ENCODE peak calls at places on chromosomes 3 and 15, in seven cellular contexts. D is WTC11, Y is sciatic nerve, N is fibroblast of the aortic adventitia, M is transverse colon, G is Calu3, T is EL. U is an unnamed sample.
A peak's percentile ranks its signal among the peaks of the same experiment; 100 is the strongest.

GRCh38 chr3:158837232-158837631 is 35.4 kb downstream of the MFSD1 start:
- DNase-seq in D (no peak), N (no peak), G (no peak), Y (no peak), M (no peak), T (no peak), U (no peak)

GRCh38 chr3:5138214-5138981 is 16.3 kb downstream of the ARL8B start:
- DNase-seq in M (no peak), T (peak; percentile 66), Y (no peak), D (no peak), G (no peak), N (peak; percentile 31), U (no peak)

GRCh38 chr3:195697582-195698324 is 23.0 kb upstream of the MUC20 start:
- DNase-seq in N (peak; percentile 91), Y (no peak), D (no peak), M (no peak), T (peak; percentile 97), G (no peak), U (no peak)

GRCh38 chr3:115040673-115041286 is 106.3 kb downstream of the ZBTB20 start:
- DNase-seq in D (peak; percentile 16), T (peak; percentile 51), Y (no peak), G (peak; percentile 42), N (peak; percentile 71), M (peak; percentile 20), U (peak; percentile 32)

GRCh38 chr15:48522911-48523310 is 122.6 kb downstream of the FBN1 start:
- DNase-seq in D (no peak), T (no peak), G (no peak), M (no peak), N (no peak), Y (no peak), U (no peak)

GRCh38 chr3:126118591-126118990 is 34.7 kb upstream of the SLC41A3 start:
- DNase-seq in Y (peak; percentile 40), G (peak; percentile 2), D (no peak), N (no peak), M (peak; percentile 3), T (no peak), U (no peak)

GRCh38 chr3:188283347-188283746 is 129.4 kb downstream of the LPP start:
- DNase-seq in G (no peak), N (peak; percentile 77), T (no peak), Y (no peak), D (no peak), M (no peak), U (no peak)

GRCh38 chr15:73677146-73677607 is 7.0 kb upstream of the CD276 start:
- DNase-seq in N (peak; percentile 84), D (peak; percentile 78), G (peak; percentile 79), T (peak; percentile 60), M (peak; percentile 76), Y (peak; percentile 75), U (peak; percentile 82)

GRCh38 chr15:27017168-27017809 is 46.3 kb downstream of the GABRG3 start:
- DNase-seq in M (no peak), D (peak; percentile 91), N (peak; percentile 45), G (peak; percentile 10), T (no peak), Y (peak; percentile 77), U (peak; percentile 71)

GRCh38 chr3:122974764-122975162 is 52.8 kb downstream of the SEMA5B start:
- DNase-seq in T (peak; percentile 64), M (no peak), G (peak; percentile 21), N (peak; percentile 79), Y (no peak), D (no peak), U (no peak)

GRCh38 chr15:75674366-75674765 is 26.7 kb downstream of the SNX33 start:
- DNase-seq in T (no peak), D (no peak), M (no peak), G (no peak), Y (no peak), N (no peak), U (no peak)

GRCh38 chr3:194880940-194881925 is 195.6 kb downstream of the FAM43A start:
- DNase-seq in N (no peak), Y (no peak), G (no peak), D (no peak), T (no peak), M (peak; percentile 34), U (no peak)

GRCh38 chr3:126365351-126366274 is 8.4 kb upstream of the KLF15 start:
- DNase-seq in M (peak; percentile 3), G (no peak), D (peak; percentile 30), Y (peak; percentile 41), N (no peak), T (no peak), U (no peak)

GRCh38 chr3:53009826-53010539 is 35.9 kb downstream of the SFMBT1 start:
- DNase-seq in Y (no peak), M (no peak), G (no peak), T (no peak), D (no peak), N (no peak), U (no peak)

GRCh38 chr3:98732239-98733054 is 30.7 kb upstream of the ST3GAL6 start:
- DNase-seq in D (peak; percentile 65), T (peak; percentile 44), M (peak; percentile 23), N (no peak), G (peak; percentile 54), Y (peak; percentile 78), U (no peak)

GRCh38 chr3:79012946-79013362 is 754.8 kb downstream of the ROBO1 start:
- DNase-seq in M (no peak), G (no peak), T (no peak), D (no peak), N (no peak), Y (no peak), U (no peak)

GRCh38 chr15:56871180-56871579 is 47.3 kb upstream of the TCF12 start:
- DNase-seq in Y (no peak), M (no peak), D (no peak), G (peak; percentile 43), T (peak; percentile 79), N (peak; percentile 79), U (peak; percentile 27)

U was measured in mucosa of gallbladder.